ENCODE peak calls at places on chromosomes 4 and X, in ten cellular contexts. M is MM.1S; A is T follicular helper cell; Y is caudate nucleus; W is NCI-H774; G is 8988T; H is neuronal stem cell; J is AG08395; F is stimulated activated CD8-positive, alpha-beta memory T cell treated with anti-CD3 and anti-CD28 coated beads, Interleukin-15, amount 100 ng/mL, for 1 hour; K is posterior cingulate gyrus. S is an unnamed sample.

GRCh38 chrX:143788265-143788664 is 67.7 kb upstream of the SPANXN2 start:
- DNase-seq in M (peak), A (no peak), Y (no peak), W (no peak), G (no peak), H (peak), J (no peak), F (no peak), K (no peak), S (no peak)

GRCh38 chrX:22712942-22713341 is 286.8 kb upstream of the DDX53 start:
- DNase-seq in M (no peak), A (no peak), Y (no peak), W (no peak), G (no peak), H (no peak), J (no peak), F (no peak), K (no peak), S (no peak)

GRCh38 chrX:8639949-8640348 is 92.0 kb downstream of the ANOS1 start:
- DNase-seq in M (no peak), A (no peak), Y (no peak), W (no peak), G (no peak), H (no peak), J (no peak), F (no peak), K (no peak), S (no peak)

GRCh38 chr4:155777971-155778710 is 19.3 kb downstream of the GUCY1B1 start:
- DNase-seq in M (no peak), A (no peak), Y (no peak), W (no peak), G (no peak), H (no peak), J (peak), F (no peak), K (no peak), S (no peak)

GRCh38 chr4:99998062-99998880 is 48.2 kb upstream of the H2AZ1 start:
- DNase-seq in M (peak), A (no peak), Y (no peak), W (peak), G (no peak), H (no peak), J (peak), F (no peak), K (no peak), S (no peak)

GRCh38 chrX:6052111-6052745 is 176.4 kb downstream of the NLGN4X start:
- DNase-seq in M (no peak), A (no peak), Y (no peak), W (no peak), G (no peak), H (no peak), J (no peak), F (no peak), K (peak), S (no peak)

GRCh38 chr4:28772066-28772465 is 1911.4 kb downstream of the STIM2 start:
- DNase-seq in M (no peak), A (no peak), Y (no peak), W (no peak), G (no peak), H (no peak), J (peak), F (no peak), K (no peak), S (no peak)

GRCh38 chrX:13189380-13189779 is 130.5 kb downstream of the ATXN3L start:
- DNase-seq in M (no peak), A (no peak), Y (no peak), W (no peak), G (no peak), H (no peak), J (no peak), F (no peak), K (no peak), S (no peak)

GRCh38 chr4:186946682-186947294 is 223.1 kb upstream of the FAT1 start:
- DNase-seq in M (no peak), A (no peak), Y (no peak), W (peak), G (peak), H (no peak), J (no peak), F (no peak), K (no peak), S (no peak)

GRCh38 chr4:127905029-127905428 is 24.3 kb downstream of the PLK4 start:
- DNase-seq in M (no peak), A (no peak), Y (no peak), W (no peak), G (no peak), H (no peak), J (no peak), F (no peak), K (no peak), S (no peak)

GRCh38 chr4:26141916-26142638 is 178.7 kb upstream of the RBPJ start:
- DNase-seq in M (no peak), A (no peak), Y (no peak), W (no peak), G (no peak), H (no peak), J (peak), F (no peak), K (no peak), S (no peak)

GRCh38 chrX:85024562-85024961 is 20.9 kb downstream of the APOOL start:
- DNase-seq in M (no peak), A (no peak), Y (no peak), W (no peak), G (no peak), H (no peak), J (no peak), F (no peak), K (no peak), S (no peak)

GRCh38 chr4:51862199-51862598 is 19.2 kb downstream of the DCUN1D4 start:
- DNase-seq in M (no peak), A (no peak), Y (no peak), W (no peak), G (no peak), H (no peak), J (no peak), F (no peak), K (no peak), S (no peak)

S was measured in T-helper 22 cell.